ENCODE peak calls at places on chromosome 1, in four cellular contexts. U, L, B and Z are unnamed samples.

GRCh38 chr1:199612976-199613774 is 414.3 kb upstream of the NR5A2 start:
- DNase-seq in U (peak; percentile 18), L (peak; percentile 51), B (no peak), Z (no peak)

GRCh38 chr1:234866007-234866866 is 256.3 kb upstream of the IRF2BP2 start:
- DNase-seq in U (peak; percentile 80), L (peak; percentile 82), B (peak; percentile 89), Z (no peak)

GRCh38 chr1:7224081-7224534 is 438.9 kb downstream of the CAMTA1 start:
- DNase-seq in U (no peak), L (no peak), B (no peak), Z (no peak)

GRCh38 chr1:176855434-176855745 is 309.1 kb downstream of the ASTN1 start:
- DNase-seq in U (no peak), L (no peak), B (no peak), Z (no peak)

GRCh38 chr1:99659755-99660210 is 13.9 kb downstream of the PALMD start:
- DNase-seq in U (peak; percentile 41), L (peak; percentile 74), B (peak; percentile 54), Z (no peak)

GRCh38 chr1:117566556-117566955 is 39.3 kb upstream of the TENT5C start:
- DNase-seq in U (no peak), L (no peak), B (no peak), Z (no peak)

GRCh38 chr1:34312359-34312758 is 135.7 kb downstream of the C1orf94 start:
- DNase-seq in U (no peak), L (no peak), B (no peak), Z (no peak)

GRCh38 chr1:215895893-215896292 is 328.8 kb downstream of the KCTD3 start:
- DNase-seq in U (no peak), L (no peak), B (no peak), Z (no peak)

GRCh38 chr1:20281801-20282200 is 8.9 kb upstream of the VWA5B1 start:
- DNase-seq in U (peak; percentile 4), L (no peak), B (no peak), Z (peak; percentile 26)

GRCh38 chr1:37945743-37946702 is 830 bp downstream of the INPP5B start:
- DNase-seq in U (peak; percentile 83), L (no peak), B (peak; percentile 98), Z (no peak)

GRCh38 chr1:119471566-119471965 is 35.4 kb upstream of the HSD3B1 start:
- DNase-seq in U (no peak), L (no peak), B (no peak), Z (no peak)

GRCh38 chr1:220905650-220906560 is 26.7 kb downstream of the HLX start:
- DNase-seq in U (no peak), L (no peak), B (no peak), Z (no peak)

GRCh38 chr1:1013105-1013921 is at the start of gene ISG15:
- DNase-seq in U (peak; percentile 82), L (peak; percentile 73), B (peak; percentile 89), Z (no peak)

GRCh38 chr1:50724626-50725286 is 235.3 kb downstream of the FAF1 start:
- DNase-seq in U (no peak), L (no peak), B (no peak), Z (no peak)

GRCh38 chr1:30449428-30450147 is 273.8 kb downstream of the MATN1 start:
- DNase-seq in U (no peak), L (no peak), B (no peak), Z (no peak)

GRCh38 chr1:100362821-100363466 is 10.6 kb downstream of the CDC14A start:
- DNase-seq in U (no peak), L (no peak), B (no peak), Z (no peak)

GRCh38 chr1:200410566-200410878 is 686 bp upstream of the ZNF281 start:
- DNase-seq in U (no peak), L (peak; percentile 38), B (no peak), Z (peak; percentile 77)

GRCh38 chr1:218938259-218938658 is 235.4 kb upstream of the LYPLAL1 start:
- DNase-seq in U (no peak), L (no peak), B (peak; percentile 18), Z (no peak)

GRCh38 chr1:84300501-84300900 is 1.0 kb upstream of the SAMD13 start:
- DNase-seq in U (no peak), L (no peak), B (no peak), Z (no peak)

GRCh38 chr1:223456747-223457146 is 63.5 kb downstream of the CCDC185 start:
- DNase-seq in U (no peak), L (no peak), B (no peak), Z (no peak)

GRCh38 chr1:169944621-169945020 is 50.9 kb upstream of the SCYL3 start:
- DNase-seq in U (no peak), L (no peak), B (no peak), Z (no peak)

GRCh38 chr1:225766967-225767413 is 10.6 kb upstream of the SRP9 start:
- DNase-seq in U (peak; percentile 94), L (no peak), B (peak; percentile 98), Z (no peak)

GRCh38 chr1:2213576-2214505 is 14.3 kb upstream of the SKI start:
- DNase-seq in U (peak; percentile 81), L (no peak), B (peak; percentile 94), Z (no peak)

GRCh38 chr1:201468501-201468843 is 516 bp downstream of the PHLDA3 start:
- DNase-seq in U (no peak), L (no peak), B (no peak), Z (no peak)

GRCh38 chr1:161182214-161182613 is 4.9 kb upstream of the B4GALT3 start:
- DNase-seq in U (peak; percentile 63), L (no peak), B (no peak), Z (no peak)

GRCh38 chr1:244231572-244232315 is 180.7 kb downstream of the ZBTB18 start:
- DNase-seq in U (no peak), L (peak; percentile 41), B (peak; percentile 21), Z (no peak)

GRCh38 chr1:17125756-17126237 is 6.5 kb upstream of the PADI2 start:
- DNase-seq in U (peak; percentile 69), L (peak; percentile 86), B (peak; percentile 86), Z (peak; percentile 42)

GRCh38 chr1:79501153-79501552 is 494.6 kb upstream of the ADGRL4 start:
- DNase-seq in U (peak; percentile 6), L (no peak), B (peak; percentile 62), Z (no peak)

GRCh38 chr1:208137144-208137682 is 107.0 kb downstream of the PLXNA2 start:
- DNase-seq in U (peak; percentile 54), L (peak; percentile 14), B (peak; percentile 41), Z (no peak)

GRCh38 chr1:60255565-60255964 is 182.0 kb upstream of the C1orf87 start:
- DNase-seq in U (peak; percentile 35), L (no peak), B (no peak), Z (no peak)

GRCh38 chr1:67748630-67749029 is 63.6 kb downstream of the GADD45A start:
- DNase-seq in U (peak; percentile 65), L (no peak), B (peak; percentile 85), Z (no peak)

GRCh38 chr1:84298688-84299535 is 2.6 kb upstream of the SAMD13 start:
- DNase-seq in U (no peak), L (peak; percentile 42), B (peak; percentile 23), Z (no peak)

GRCh38 chr1:157181258-157181657 is 43.1 kb upstream of the ETV3 start:
- DNase-seq in U (no peak), L (no peak), B (no peak), Z (no peak)

DNA sequence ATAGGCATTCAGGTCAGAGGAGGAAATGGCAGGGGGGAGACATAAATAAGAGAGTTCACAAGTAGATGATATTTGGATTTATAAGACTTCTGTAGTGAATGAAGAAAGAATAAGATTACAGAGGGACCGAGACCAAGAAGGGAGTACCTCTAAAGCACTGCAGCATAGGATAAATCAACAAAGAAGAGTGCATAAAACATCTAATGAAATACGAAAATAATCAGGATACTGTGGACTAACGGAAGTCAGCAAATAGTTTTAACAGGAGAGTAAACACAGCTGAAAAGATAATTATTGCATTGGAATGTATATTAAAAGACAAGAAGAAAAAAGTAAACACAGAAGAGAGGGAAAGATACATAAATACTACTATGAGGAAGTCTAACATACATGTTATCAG is 921.9 kb upstream of the PRMT6 start:
- DNase-seq in U (no peak), L (no peak), B (no peak), Z (no peak)
- H3K4me3 ChIP-seq in U (no peak overlapping the region), L (no peak overlapping the region), B (no peak overlapping the region), Z (no peak overlapping the region)

DNA sequence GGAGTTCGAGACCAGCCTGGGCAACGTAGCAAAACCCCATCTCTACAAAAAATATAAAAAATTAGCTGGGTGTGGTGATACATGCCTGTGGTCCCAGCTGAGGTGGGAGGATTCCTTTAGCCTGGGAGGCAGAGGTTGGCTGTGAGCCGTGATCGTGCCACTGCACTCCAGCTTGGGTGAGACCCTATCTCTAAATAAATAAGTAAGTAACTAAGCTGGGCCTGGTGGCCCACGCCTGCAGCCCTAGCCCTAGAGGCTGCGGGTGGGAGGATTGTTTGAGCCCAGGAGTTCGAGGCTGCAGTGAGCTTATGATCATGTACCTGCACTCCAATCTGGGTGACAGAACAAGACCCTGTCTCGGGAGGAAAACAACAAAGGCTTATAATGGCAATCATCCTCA is 4.6 kb downstream of the CLIC4 start:
- DNase-seq in U (no peak), L (no peak), B (no peak), Z (no peak)
- H3K4me3 ChIP-seq in U (no peak overlapping the region), L (no peak overlapping the region), B (no peak overlapping the region), Z (no peak overlapping the region)

DNA sequence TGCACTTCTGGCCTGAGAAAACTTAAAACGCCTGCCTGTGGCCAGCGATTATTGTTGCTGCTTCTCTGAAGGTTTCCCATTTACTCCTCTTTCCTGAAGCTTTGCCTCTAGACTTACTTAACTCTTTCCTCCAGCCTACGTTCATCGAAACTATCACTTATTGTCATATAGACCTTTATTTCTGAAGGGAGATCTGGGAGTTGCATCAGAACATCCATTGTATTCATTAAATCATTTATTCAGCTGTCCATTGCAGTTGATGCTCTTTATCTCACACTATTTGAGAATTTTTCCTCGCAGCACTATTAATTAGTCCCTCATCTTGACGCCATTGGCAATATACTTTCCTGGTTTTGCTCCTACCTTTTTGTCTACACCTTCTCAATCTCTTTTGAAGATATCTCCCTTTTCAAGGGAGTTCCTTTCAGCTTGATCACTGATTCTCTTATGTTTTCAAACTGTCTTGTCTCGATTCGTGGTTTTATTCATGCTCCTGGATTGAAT is 730 bp upstream of the LRIF1 start:
- DNase-seq in U (no peak), L (no peak), B (no peak), Z (no peak)
- H3K4me3 ChIP-seq in U (peak overlapping the region; percentile 76), L (peak overlapping the region; percentile 85), B (peak overlapping the region; percentile 78), Z (peak overlapping the region; percentile 97)

GRCh38 chr1:15883326-15883725 is 35.8 kb downstream of the SPEN start:
- DNase-seq in U (peak; percentile 19), L (no peak), B (no peak), Z (no peak)

GRCh38 chr1:15885701-15886612 is 38.5 kb downstream of the SPEN start:
- DNase-seq in U (peak; percentile 95), L (peak; percentile 94), B (peak; percentile 98), Z (peak; percentile 53)

GRCh38 chr1:15884477-15884876 is 37.0 kb downstream of the SPEN start:
- DNase-seq in U (no peak), L (no peak), B (no peak), Z (no peak)

GRCh38 chr1:15885269-15885668 is 37.8 kb downstream of the SPEN start:
- DNase-seq in U (no peak), L (no peak), B (no peak), Z (no peak)

DNA sequence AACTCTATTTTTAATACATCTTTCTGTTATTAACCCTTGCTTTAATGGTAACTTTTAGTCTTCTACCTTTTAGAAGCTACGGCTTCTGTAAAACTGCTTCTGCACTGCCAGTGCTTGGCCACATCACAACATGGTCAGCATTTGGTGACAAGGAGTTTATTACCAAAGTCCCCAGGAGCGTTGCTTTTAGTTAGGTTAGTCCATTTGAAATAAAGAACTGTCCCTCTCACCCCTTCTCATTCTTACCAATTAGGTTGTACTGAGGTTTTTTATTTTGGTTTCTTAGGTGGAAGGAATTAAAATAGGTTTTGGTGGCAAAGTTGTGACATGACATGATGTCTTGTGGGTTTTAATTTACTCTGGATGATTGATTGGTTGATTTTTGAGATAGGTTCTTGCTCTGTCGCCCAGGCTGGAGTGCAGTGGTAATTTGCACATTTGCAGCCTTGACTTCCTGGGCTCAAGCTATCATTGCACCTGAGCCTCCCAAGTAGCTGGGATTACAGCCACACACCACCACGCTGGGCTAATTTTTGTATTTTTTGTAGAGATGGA is 39.2 kb downstream of the SPEN start:
- DNase-seq in U (no peak), L (no peak), B (no peak), Z (no peak)
- H3K4me3 ChIP-seq in U (peak overlapping the region; percentile 46), L (peak overlapping the region; percentile 39), B (peak overlapping the region; percentile 6), Z (peak overlapping the region; percentile 61)